ENCODE peak calls at places on chromosomes 13 and 19, in nine cellular contexts. V is HFF-Myc, S is GM23338, T is lower lobe of right lung, E is heart left ventricle, D is skeletal muscle cell, J is dorsolateral prefrontal cortex, Z is tibial nerve, N is ovary. U is an unnamed sample.
A peak's percentile ranks its signal among the peaks of the same experiment; 100 is the strongest.

GRCh38 chr19:28710278-28710677 is 502.7 kb downstream of the UQCRFS1 start:
- DNase-seq in V (peak; percentile 32), S (peak; percentile 79), T (no peak), E (no peak), D (peak; percentile 41), J (no peak), Z (peak; percentile 28), N (no peak), U (peak; percentile 72)

GRCh38 chr13:76481738-76482137 is 404.5 kb downstream of the KCTD12 start:
- DNase-seq in V (no peak), S (no peak), T (no peak), E (no peak), D (no peak), J (no peak), Z (no peak), N (no peak), U (no peak)

GRCh38 chr19:58033741-58034475 is at the start of gene ZSCAN1:
- DNase-seq in V (no peak), S (peak; percentile 98), T (peak; percentile 70), E (peak; percentile 95), D (peak; percentile 59), J (peak; percentile 96), Z (peak; percentile 38), N (peak; percentile 53), U (no peak)

GRCh38 chr13:23898101-23898500 is 799 bp upstream of the C1QTNF9B start:
- DNase-seq in V (no peak), S (no peak), T (no peak), E (no peak), D (peak; percentile 31), J (no peak), Z (no peak), N (peak; percentile 59), U (no peak)

GRCh38 chr19:39397360-39398296 is 6.5 kb downstream of the MED29 start:
- DNase-seq in V (no peak), S (peak; percentile 93), T (peak; percentile 94), E (peak; percentile 92), D (no peak), J (peak; percentile 80), Z (peak; percentile 95), N (peak; percentile 91), U (peak; percentile 100)

GRCh38 chr13:51125495-51126226 is 14.6 kb upstream of the C13orf42 start:
- DNase-seq in V (no peak), S (peak; percentile 91), T (peak; percentile 63), E (peak; percentile 62), D (peak; percentile 12), J (peak; percentile 60), Z (peak; percentile 17), N (peak; percentile 26), U (peak; percentile 36)

GRCh38 chr19:3545669-3546034 is 6.7 kb downstream of the TEKTIP1 start:
- DNase-seq in V (no peak), S (no peak), T (no peak), E (no peak), D (no peak), J (no peak), Z (no peak), N (no peak), U (no peak)

GRCh38 chr19:38719761-38720558 is 24.3 kb downstream of the CAPN12 start:
- DNase-seq in V (no peak), S (no peak), T (no peak), E (no peak), D (peak; percentile 25), J (no peak), Z (no peak), N (peak; percentile 22), U (no peak)

GRCh38 chr13:30870916-30871712 is 35.0 kb upstream of the MEDAG start:
- DNase-seq in V (no peak), S (peak; percentile 35), T (no peak), E (no peak), D (no peak), J (no peak), Z (no peak), N (no peak), U (no peak)

GRCh38 chr19:55358943-55359908 is 3.8 kb downstream of the GARIN5B start:
- DNase-seq in V (no peak), S (no peak), T (no peak), E (no peak), D (no peak), J (no peak), Z (no peak), N (no peak), U (no peak)

DNA sequence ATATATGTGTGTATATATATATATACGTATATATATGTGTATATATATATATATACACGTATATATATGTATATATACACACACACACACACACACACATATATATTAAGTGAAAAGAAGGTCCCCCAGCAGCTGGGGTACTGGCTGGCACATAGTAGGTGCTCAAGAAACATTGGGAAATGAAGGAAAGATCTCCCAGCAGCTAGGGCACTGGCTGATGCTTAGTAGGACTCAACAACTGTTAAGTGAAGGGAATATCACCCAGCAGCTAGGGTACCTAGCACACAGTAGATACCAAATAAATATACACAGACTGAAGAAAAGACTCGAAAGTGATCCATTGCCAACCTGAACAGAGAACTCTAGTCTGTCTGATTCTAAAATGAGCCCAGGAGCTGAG is 12.2 kb downstream of the PODNL1 start:
- DNase-seq in V (no peak), S (no peak), T (no peak), E (no peak), D (no peak), J (no peak), Z (no peak), N (no peak), U (no peak)
- H3K4me3 ChIP-seq in V (no peak overlapping the region), S (no peak overlapping the region), T (no peak overlapping the region), E (no peak overlapping the region), D (no peak overlapping the region), J (no peak overlapping the region), Z (no peak overlapping the region), N (no peak overlapping the region), U (no peak overlapping the region)

DNA sequence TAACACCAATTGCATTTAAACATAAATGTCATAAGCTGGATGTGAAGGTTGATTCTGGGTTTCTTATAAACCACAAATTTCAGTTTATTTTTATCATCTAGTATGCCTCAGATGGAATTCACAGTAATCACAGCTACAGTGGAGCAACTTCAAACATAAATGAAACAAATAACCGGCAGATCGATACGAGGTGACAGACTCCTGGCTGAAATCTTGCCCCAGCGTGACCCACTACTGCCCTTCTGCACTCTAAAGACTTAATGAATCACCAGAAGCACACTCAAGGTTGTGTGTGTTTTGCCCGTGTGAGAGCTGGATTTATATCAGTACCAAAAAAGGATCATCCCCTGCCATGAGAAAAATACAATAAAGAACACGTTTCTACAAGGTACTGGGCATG is 161.7 kb downstream of the KLF12 start:
- DNase-seq in V (no peak), S (no peak), T (no peak), E (no peak), D (no peak), J (no peak), Z (no peak), N (no peak), U (no peak)
- H3K4me3 ChIP-seq in V (no peak overlapping the region), S (no peak overlapping the region), T (no peak overlapping the region), E (no peak overlapping the region), D (no peak overlapping the region), J (no peak overlapping the region), Z (no peak overlapping the region), N (no peak overlapping the region), U (no peak overlapping the region)

DNA sequence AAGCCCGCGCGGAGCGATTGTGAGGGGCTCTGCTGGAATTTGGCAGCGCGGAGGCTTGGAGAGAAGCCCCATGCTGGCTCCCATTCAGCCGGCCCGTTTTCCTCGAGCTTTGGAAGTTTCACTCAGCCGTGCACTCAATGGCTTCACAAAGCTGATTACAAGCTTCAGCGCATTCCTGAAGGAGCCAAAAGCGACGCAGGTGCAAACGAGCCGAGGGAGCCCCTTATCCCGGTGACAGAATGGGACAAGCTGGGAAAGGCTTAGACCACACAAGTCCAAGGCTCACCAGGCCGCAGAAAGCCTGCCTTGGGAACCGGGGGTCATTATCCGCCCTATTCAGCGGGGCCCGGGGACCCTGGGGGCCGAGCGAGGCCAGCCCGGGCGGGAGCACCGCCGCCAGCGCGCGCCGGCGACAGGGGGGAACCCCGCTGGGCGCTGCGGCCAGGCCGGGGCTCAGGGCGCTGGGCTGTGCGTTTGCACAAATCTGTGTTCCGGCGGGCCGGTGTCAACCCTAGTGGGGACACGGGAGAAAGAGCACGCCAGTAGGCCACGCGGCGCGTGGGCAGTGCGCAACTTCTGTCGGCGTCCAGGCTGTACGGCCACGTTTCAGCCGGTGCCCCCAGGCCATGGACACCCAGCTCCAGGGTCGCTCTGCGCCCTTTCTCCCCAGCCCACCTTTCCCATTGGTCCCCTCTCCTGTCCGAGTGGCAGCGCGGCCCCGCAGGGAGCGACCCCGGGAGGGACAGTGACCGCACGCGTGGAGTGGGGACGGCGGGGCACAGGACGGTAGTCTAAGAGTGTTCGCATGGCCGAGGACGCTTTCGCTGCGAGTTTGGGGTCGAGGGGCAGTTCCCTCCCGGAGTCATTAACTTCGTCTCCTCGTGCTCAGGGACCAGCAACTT is 37.3 kb downstream of the SOX1 start:
- DNase-seq in V (no peak), S (peak; percentile 86), T (no peak), E (no peak), D (no peak), J (no peak), Z (no peak), N (no peak), U (no peak)
- H3K4me3 ChIP-seq in V (no peak overlapping the region), S (peak overlapping the region; percentile 62), T (peak overlapping the region; percentile 11), E (no peak overlapping the region), D (no peak overlapping the region), J (peak overlapping the region; percentile 55), Z (no peak overlapping the region), N (no peak overlapping the region), U (no peak overlapping the region)

GRCh38 chr19:36139473-36140288 is at the start of gene CAPNS1:
- DNase-seq in V (peak; percentile 86), S (peak; percentile 98), T (peak; percentile 99), E (peak; percentile 99), D (peak; percentile 74), J (peak; percentile 97), Z (peak; percentile 87), N (peak; percentile 98), U (peak; percentile 90)

GRCh38 chr19:36140289-36141038 is 598 bp downstream of the CAPNS1 start:
- DNase-seq in V (no peak), S (peak; percentile 86), T (peak; percentile 58), E (peak; percentile 67), D (no peak), J (no peak), Z (peak; percentile 23), N (peak; percentile 68), U (no peak)

GRCh38 chr19:36136975-36137686 is 2.7 kb upstream of the CAPNS1 start:
- DNase-seq in V (no peak), S (no peak), T (peak; percentile 72), E (peak; percentile 76), D (no peak), J (no peak), Z (no peak), N (no peak), U (peak; percentile 59)

GRCh38 chr19:36141039-36141914 is 1.4 kb downstream of the CAPNS1 start:
- DNase-seq in V (peak; percentile 59), S (peak; percentile 98), T (peak; percentile 91), E (peak; percentile 90), D (peak; percentile 36), J (peak; percentile 80), Z (peak; percentile 95), N (peak; percentile 92), U (peak; percentile 39)

GRCh38 chr19:36139120-36139472 is 770 bp upstream of the CAPNS1 start:
- DNase-seq in V (no peak), S (no peak), T (no peak), E (no peak), D (no peak), J (no peak), Z (no peak), N (no peak), U (no peak)
- H3K4me3 ChIP-seq in V (peak overlapping the region; percentile 99), S (peak overlapping the region; percentile 100), T (peak overlapping the region; percentile 93), E (peak overlapping the region; percentile 95), D (peak overlapping the region; percentile 86), J (peak overlapping the region; percentile 96), Z (peak overlapping the region; percentile 94), N (peak overlapping the region; percentile 94), U (peak overlapping the region; percentile 75)

U was measured in Panc1.